ENCODE peak calls at places on chromosomes 12 and 14, in nine cellular contexts. One of them, this sample, is unnamed.
A peak's percentile ranks its signal among the peaks of the same experiment; 100 is the strongest.

GRCh38 chr12:56522486-56523193 is 1.0 kb downstream of the RBMS2 start:
- DNase-seq in AG08396: no peak
- DNase-seq in AG04449: no peak
- DNase-seq in hypothalamus: no peak
- DNase-seq in neural crest cell: no peak
- DNase-seq in DND-41: no peak
- DNase-seq in KBM-7: no peak
- DNase-seq in PC-3: peak; percentile 27
- DNase-seq in sciatic nerve: no peak
- DNase-seq in this sample: no peak

GRCh38 chr14:60085085-60085484 is 6.6 kb upstream of the PCNX4 start:
- DNase-seq in hypothalamus: no peak
- DNase-seq in sciatic nerve: no peak
- DNase-seq in neural crest cell: no peak
- DNase-seq in PC-3: no peak
- DNase-seq in AG04449: no peak
- DNase-seq in KBM-7: no peak
- DNase-seq in DND-41: no peak
- DNase-seq in AG08396: no peak
- DNase-seq in this sample: no peak

GRCh38 chr12:110754101-110754793 is 11.6 kb upstream of the PPP1CC start:
- DNase-seq in PC-3: no peak
- DNase-seq in AG08396: no peak
- DNase-seq in sciatic nerve: no peak
- DNase-seq in DND-41: no peak
- DNase-seq in KBM-7: no peak
- DNase-seq in hypothalamus: no peak
- DNase-seq in neural crest cell: no peak
- DNase-seq in AG04449: no peak
- DNase-seq in this sample: no peak

GRCh38 chr12:98418357-98419075 is 96.9 kb upstream of the TMPO start:
- DNase-seq in AG04449: peak; percentile 99
- DNase-seq in neural crest cell: no peak
- DNase-seq in AG08396: peak; percentile 90
- DNase-seq in KBM-7: peak; percentile 57
- DNase-seq in hypothalamus: no peak
- DNase-seq in DND-41: no peak
- DNase-seq in PC-3: peak; percentile 92
- DNase-seq in sciatic nerve: peak; percentile 93
- DNase-seq in this sample: no peak

GRCh38 chr14:52781629-52782028 is 9.8 kb downstream of the GNPNAT1 start:
- DNase-seq in AG04449: no peak
- DNase-seq in sciatic nerve: no peak
- DNase-seq in DND-41: no peak
- DNase-seq in KBM-7: no peak
- DNase-seq in neural crest cell: no peak
- DNase-seq in PC-3: no peak
- DNase-seq in AG08396: no peak
- DNase-seq in hypothalamus: no peak
- DNase-seq in this sample: no peak

GRCh38 chr12:72982351-72982750 is 710.2 kb downstream of the TRHDE start:
- DNase-seq in DND-41: no peak
- DNase-seq in AG04449: no peak
- DNase-seq in AG08396: no peak
- DNase-seq in hypothalamus: no peak
- DNase-seq in sciatic nerve: no peak
- DNase-seq in KBM-7: no peak
- DNase-seq in neural crest cell: no peak
- DNase-seq in PC-3: peak; percentile 74
- DNase-seq in this sample: no peak

GRCh38 chr14:43338713-43339112 is 1168.4 kb downstream of the FSCB start:
- DNase-seq in DND-41: no peak
- DNase-seq in neural crest cell: no peak
- DNase-seq in PC-3: no peak
- DNase-seq in hypothalamus: no peak
- DNase-seq in KBM-7: no peak
- DNase-seq in AG04449: no peak
- DNase-seq in AG08396: no peak
- DNase-seq in sciatic nerve: no peak
- DNase-seq in this sample: no peak

GRCh38 chr14:21106191-21106505 is 5.3 kb downstream of the TMEM253 start:
- DNase-seq in AG04449: no peak
- DNase-seq in neural crest cell: no peak
- DNase-seq in AG08396: no peak
- DNase-seq in sciatic nerve: no peak
- DNase-seq in KBM-7: no peak
- DNase-seq in hypothalamus: no peak
- DNase-seq in PC-3: no peak
- DNase-seq in DND-41: no peak
- DNase-seq in this sample: no peak

GRCh38 chr12:8817856-8818255 is 4.6 kb upstream of the A2ML1 start:
- DNase-seq in hypothalamus: no peak
- DNase-seq in KBM-7: no peak
- DNase-seq in PC-3: no peak
- DNase-seq in AG04449: peak; percentile 14
- DNase-seq in DND-41: no peak
- DNase-seq in sciatic nerve: no peak
- DNase-seq in neural crest cell: no peak
- DNase-seq in AG08396: no peak
- DNase-seq in this sample: no peak

GRCh38 chr12:131736807-131737484 is 26.1 kb downstream of the SFSWAP start:
- DNase-seq in PC-3: peak; percentile 98
- DNase-seq in hypothalamus: no peak
- DNase-seq in KBM-7: no peak
- DNase-seq in AG08396: peak; percentile 37
- DNase-seq in AG04449: peak; percentile 12
- DNase-seq in DND-41: no peak
- DNase-seq in neural crest cell: no peak
- DNase-seq in sciatic nerve: no peak
- DNase-seq in this sample: no peak

GRCh38 chr12:71492604-71493003 is 53.0 kb downstream of the LGR5 start:
- DNase-seq in DND-41: no peak
- DNase-seq in sciatic nerve: no peak
- DNase-seq in KBM-7: no peak
- DNase-seq in AG08396: no peak
- DNase-seq in hypothalamus: no peak
- DNase-seq in PC-3: no peak
- DNase-seq in AG04449: no peak
- DNase-seq in neural crest cell: no peak
- DNase-seq in this sample: no peak

GRCh38 chr12:47071241-47071852 is 8.1 kb upstream of the PCED1B start:
- DNase-seq in DND-41: no peak
- DNase-seq in AG04449: no peak
- DNase-seq in sciatic nerve: no peak
- DNase-seq in PC-3: peak; percentile 35
- DNase-seq in KBM-7: peak; percentile 52
- DNase-seq in neural crest cell: no peak
- DNase-seq in hypothalamus: no peak
- DNase-seq in AG08396: no peak
- DNase-seq in this sample: no peak

GRCh38 chr12:57846285-57846576 is 298 bp downstream of the CTDSP2 start:
- DNase-seq in AG08396: no peak
- DNase-seq in DND-41: no peak
- DNase-seq in hypothalamus: no peak
- DNase-seq in PC-3: no peak
- DNase-seq in AG04449: no peak
- DNase-seq in sciatic nerve: no peak
- DNase-seq in neural crest cell: peak; percentile 63
- DNase-seq in KBM-7: no peak
- DNase-seq in this sample: no peak

GRCh38 chr12:112869778-112870177 is 37.0 kb upstream of the OAS1 start:
- DNase-seq in hypothalamus: no peak
- DNase-seq in AG08396: no peak
- DNase-seq in sciatic nerve: no peak
- DNase-seq in KBM-7: no peak
- DNase-seq in neural crest cell: no peak
- DNase-seq in AG04449: no peak
- DNase-seq in DND-41: no peak
- DNase-seq in PC-3: no peak
- DNase-seq in this sample: no peak